ENCODE peak calls at places on chromosomes 12 and 14, in six cellular contexts. H is dorsolateral prefrontal cortex, L is GM13977, S is endothelial cell, I is astrocyte of the spinal cord, X is osteocyte. J is an unnamed sample.

GRCh38 chr12:20451759-20452158 is 83.4 kb downstream of the PDE3A start:
- DNase-seq in H (no peak), L (no peak), S (no peak), I (peak), X (no peak), J (no peak)

GRCh38 chr12:12450043-12450451 is 93.2 kb downstream of the BORCS5 start:
- DNase-seq in H (no peak), L (no peak), S (no peak), I (no peak), X (no peak), J (no peak)

GRCh38 chr12:103743788-103744187 is 97.2 kb downstream of the NT5DC3 start:
- DNase-seq in H (no peak), L (no peak), S (no peak), I (no peak), X (no peak), J (no peak)

GRCh38 chr14:70784886-70785285 is 24.4 kb downstream of the MAP3K9 start:
- DNase-seq in H (no peak), L (no peak), S (no peak), I (no peak), X (no peak), J (no peak)

GRCh38 chr14:61183486-61183885 is 97.7 kb downstream of the TMEM30B start:
- DNase-seq in H (no peak), L (no peak), S (no peak), I (peak), X (no peak), J (no peak)

GRCh38 chr14:94394594-94395305 is 6.3 kb upstream of the SERPINA1 start:
- DNase-seq in H (no peak), L (no peak), S (no peak), I (no peak), X (no peak), J (peak)

GRCh38 chr12:113244015-113244983 is 23.0 kb downstream of the TPCN1 start:
- DNase-seq in H (peak), L (no peak), S (no peak), I (no peak), X (no peak), J (no peak)

GRCh38 chr12:51323966-51324895 is at the start of gene BIN2:
- DNase-seq in H (no peak), L (peak), S (no peak), I (no peak), X (no peak), J (peak)

GRCh38 chr14:74825008-74825407 is 50.9 kb downstream of the PROX2 start:
- DNase-seq in H (no peak), L (no peak), S (no peak), I (peak), X (no peak), J (no peak)

GRCh38 chr12:61487728-61488127 is 772.5 kb upstream of the USP15 start:
- DNase-seq in H (no peak), L (no peak), S (no peak), I (no peak), X (no peak), J (no peak)

GRCh38 chr12:131140697-131141096 is 187.0 kb downstream of the ADGRD1 start:
- DNase-seq in H (no peak), L (no peak), S (no peak), I (no peak), X (no peak), J (no peak)

GRCh38 chr12:113298861-113299545 is 35.9 kb downstream of the SLC8B1 start:
- DNase-seq in H (peak), L (no peak), S (no peak), I (no peak), X (no peak), J (no peak)

GRCh38 chr14:34944744-34945143 is 38.0 kb upstream of the SRP54 start:
- DNase-seq in H (no peak), L (no peak), S (no peak), I (no peak), X (no peak), J (no peak)

GRCh38 chr14:60590907-60591510 is 58.3 kb downstream of the SIX1 start:
- DNase-seq in H (no peak), L (no peak), S (no peak), I (peak), X (no peak), J (no peak)

GRCh38 chr12:112944028-112944690 is 5.9 kb downstream of the OAS3 start:
- DNase-seq in H (no peak), L (no peak), S (no peak), I (no peak), X (peak), J (no peak)

GRCh38 chr12:117854339-117855012 is 114.3 kb downstream of the KSR2 start:
- DNase-seq in H (peak), L (peak), S (peak), I (peak), X (no peak), J (no peak)

GRCh38 chr14:64659366-64659765 is 44.9 kb upstream of the PLEKHG3 start:
- DNase-seq in H (no peak), L (no peak), S (no peak), I (no peak), X (no peak), J (no peak)

DNA sequence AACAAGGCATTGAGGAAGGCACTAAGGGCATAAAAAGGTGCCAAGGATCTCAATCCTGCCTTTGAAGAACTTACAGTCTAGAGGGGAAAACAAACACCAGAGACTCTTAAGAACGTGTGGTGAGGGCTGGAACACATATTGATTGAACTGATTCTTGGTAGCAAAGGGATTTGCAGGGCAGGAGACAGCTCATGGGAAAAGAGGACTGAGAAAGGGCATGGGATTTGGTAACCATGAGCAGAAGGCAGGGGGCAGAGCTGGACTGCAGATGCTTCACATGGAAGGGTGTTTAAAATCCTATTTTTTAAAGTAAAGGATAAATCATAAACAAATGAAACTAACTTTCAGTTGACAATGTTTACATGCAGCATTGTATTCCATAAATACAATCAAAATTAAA is 203.1 kb downstream of the ITPR2 start:
- DNase-seq in H (no peak), L (no peak), S (no peak), I (peak), X (no peak), J (no peak)
- TF ChIP-seq CTCF in H (peak), L (no peak), S (no peak), I (peak), X (peak), J (no peak)

DNA sequence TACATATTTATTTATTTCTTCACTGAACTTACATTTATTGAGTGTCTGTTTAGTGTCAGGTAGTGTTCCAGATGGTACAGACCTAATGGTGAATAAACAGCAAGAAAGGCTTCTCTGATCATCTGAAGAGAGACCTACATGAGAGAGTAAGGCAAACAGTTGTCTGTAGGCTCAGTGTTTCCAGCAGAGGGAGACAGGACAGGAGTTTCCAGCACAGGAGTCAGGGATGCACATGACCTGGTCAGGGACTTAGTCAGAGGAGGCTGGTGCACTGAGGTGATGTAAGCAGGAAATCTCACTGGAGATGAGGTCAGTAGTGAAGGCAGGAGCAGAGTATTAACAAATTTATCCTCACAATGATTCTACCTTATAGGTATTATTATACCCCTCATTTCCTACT is 233.2 kb downstream of the MDGA2 start:
- DNase-seq in H (no peak), L (no peak), S (peak), I (peak), X (no peak), J (no peak)
- TF ChIP-seq CTCF in H (peak), L (no peak), S (no peak), I (peak), X (peak), J (no peak)

DNA sequence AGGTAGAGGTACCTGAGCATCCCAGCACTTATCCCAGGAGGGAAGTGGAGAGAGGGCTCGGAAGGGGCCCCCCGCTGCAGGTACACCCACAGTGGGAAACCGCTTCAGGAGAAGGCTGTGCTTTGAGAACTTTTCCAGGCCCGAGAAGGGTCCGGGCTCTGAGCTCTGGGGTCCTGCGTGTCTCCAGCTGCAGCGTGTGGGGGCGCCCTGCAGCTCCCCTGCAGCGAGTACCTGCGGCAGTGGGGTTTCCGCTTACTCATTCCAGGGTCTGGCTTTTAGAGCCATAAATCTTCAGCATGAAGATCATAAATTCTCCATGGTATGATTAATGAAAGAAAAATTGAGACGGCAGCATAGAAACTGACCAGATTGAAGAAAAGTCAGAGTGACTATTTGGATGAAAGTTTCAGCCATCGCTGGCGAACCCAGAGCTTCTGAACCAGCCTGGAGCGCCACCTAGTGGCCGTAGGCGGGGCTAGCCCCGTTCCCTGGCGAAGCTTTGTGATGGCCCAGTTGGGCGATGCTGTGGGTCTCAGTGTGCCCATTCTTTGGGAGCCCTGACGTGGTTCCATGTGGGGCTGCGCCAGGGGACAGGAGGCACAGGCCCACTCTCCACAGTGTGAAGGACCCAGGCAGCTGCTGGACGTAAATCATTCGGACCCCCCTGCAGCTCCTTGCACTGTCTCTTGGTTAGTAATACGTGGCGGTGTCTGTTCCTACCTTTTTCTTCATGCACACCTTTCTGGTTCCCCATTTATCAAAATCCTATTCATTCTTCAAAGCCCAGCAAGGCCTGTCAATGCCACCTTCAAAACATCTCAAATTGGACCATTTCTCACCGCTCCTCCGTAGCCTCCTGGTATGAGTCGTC is 198.2 kb downstream of the TSPAN9 start:
- DNase-seq in H (peak), L (peak), S (peak), I (peak), X (peak), J (peak)
- TF ChIP-seq CTCF in H (peak), L (peak), S (peak), I (peak), X (peak), J (peak)

GRCh38 chr12:75447695-75448393 is 32.7 kb upstream of the GLIPR1 start:
- DNase-seq in H (no peak), L (no peak), S (no peak), I (no peak), X (no peak), J (no peak)
- TF ChIP-seq CTCF in H (no peak), L (no peak), S (no peak), I (no peak), X (no peak), J (no peak)

GRCh38 chr14:76698191-76698590 is 63.1 kb upstream of the VASH1 start:
- DNase-seq in H (no peak), L (no peak), S (no peak), I (no peak), X (peak), J (no peak)

GRCh38 chr14:76698631-76699030 is 62.6 kb upstream of the VASH1 start:
- DNase-seq in H (no peak), L (no peak), S (no peak), I (no peak), X (peak), J (no peak)

GRCh38 chr14:76697246-76697645 is 64.0 kb upstream of the VASH1 start:
- DNase-seq in H (no peak), L (no peak), S (no peak), I (no peak), X (peak), J (no peak)

GRCh38 chr14:76699901-76700590 is 61.2 kb upstream of the VASH1 start:
- DNase-seq in H (no peak), L (no peak), S (no peak), I (no peak), X (peak), J (no peak)

GRCh38 chr14:76699209-76699608 is 62.1 kb upstream of the VASH1 start:
- DNase-seq in H (no peak), L (no peak), S (no peak), I (no peak), X (no peak), J (no peak)
- TF ChIP-seq CTCF in H (no peak), L (no peak), S (no peak), I (no peak), X (no peak), J (no peak)

GRCh38 chr12:2640709-2641108 is 154.1 kb upstream of the FKBP4 start:
- DNase-seq in H (no peak), L (no peak), S (no peak), I (peak), X (no peak), J (peak)

GRCh38 chr12:2640281-2640680 is 154.5 kb upstream of the FKBP4 start:
- DNase-seq in H (no peak), L (no peak), S (no peak), I (no peak), X (no peak), J (peak)

GRCh38 chr12:2642176-2642892 is 152.4 kb upstream of the FKBP4 start:
- DNase-seq in H (no peak), L (no peak), S (no peak), I (no peak), X (no peak), J (peak)

GRCh38 chr12:2641761-2642160 is 153.0 kb upstream of the FKBP4 start:
- DNase-seq in H (no peak), L (no peak), S (no peak), I (no peak), X (no peak), J (peak)

GRCh38 chr12:2641209-2641608 is 153.6 kb upstream of the FKBP4 start:
- DNase-seq in H (no peak), L (no peak), S (peak), I (peak), X (no peak), J (peak)
- TF ChIP-seq CTCF in H (no peak), L (peak), S (peak), I (peak), X (peak), J (no peak)

GRCh38 chr12:47904647-47905312 is at the start of gene VDR:
- DNase-seq in H (peak), L (peak), S (peak), I (peak), X (no peak), J (peak)
- TF ChIP-seq CTCF in H (no peak), L (peak), S (no peak), I (peak), X (peak), J (peak)

GRCh38 chr12:109234012-109234411 is 75.1 kb downstream of the FOXN4 start:
- DNase-seq in H (no peak), L (no peak), S (no peak), I (no peak), X (no peak), J (no peak)
- TF ChIP-seq CTCF in H (no peak), L (no peak), S (no peak), I (no peak), X (no peak), J (no peak)